ENCODE peak calls at places on chromosomes 11 and 22, in five cellular contexts. P, L, F, G and Z are unnamed samples.

GRCh38 chr11:79535606-79536005 is 94.8 kb upstream of the TENM4 start:
- DNase-seq in P (no peak), L (no peak), F (no peak), G (no peak), Z (no peak)

GRCh38 chr11:123373754-123374621 is 56.1 kb upstream of the GRAMD1B start:
- DNase-seq in P (no peak), L (no peak), F (no peak), G (no peak), Z (no peak)

GRCh38 chr11:44767421-44767820 is 40.7 kb downstream of the TSPAN18 start:
- DNase-seq in P (no peak), L (no peak), F (no peak), G (no peak), Z (no peak)

GRCh38 chr11:114115406-114116054 is 56.0 kb downstream of the ZBTB16 start:
- DNase-seq in P (peak), L (no peak), F (no peak), G (no peak), Z (no peak)

GRCh38 chr11:34978236-34979191 is 62.1 kb downstream of the PDHX start:
- DNase-seq in P (no peak), L (no peak), F (no peak), G (no peak), Z (no peak)

GRCh38 chr11:65695459-65696241 is 16.4 kb upstream of the KAT5 start:
- DNase-seq in P (no peak), L (no peak), F (peak), G (peak), Z (peak)

GRCh38 chr22:45891996-45892621 is 84.9 kb downstream of the WNT7B start:
- DNase-seq in P (no peak), L (no peak), F (no peak), G (no peak), Z (no peak)

GRCh38 chr11:8812438-8812837 is 98.6 kb upstream of the AKIP1 start:
- DNase-seq in P (no peak), L (peak), F (no peak), G (no peak), Z (no peak)

GRCh38 chr11:129375731-129376657 is at the start of gene BARX2:
- DNase-seq in P (peak), L (peak), F (peak), G (peak), Z (peak)

GRCh38 chr22:46001426-46002106 is 24.6 kb upstream of the WNT7B start:
- DNase-seq in P (peak), L (no peak), F (peak), G (no peak), Z (no peak)

GRCh38 chr11:11989774-11990744 is 18.4 kb downstream of the DKK3 start:
- DNase-seq in P (no peak), L (peak), F (no peak), G (no peak), Z (no peak)

GRCh38 chr11:118662401-118663271 is 16.8 kb downstream of the TREH start:
- DNase-seq in P (no peak), L (no peak), F (no peak), G (no peak), Z (no peak)

GRCh38 chr11:95596011-95596489 is 193.5 kb downstream of the FAM76B start:
- DNase-seq in P (no peak), L (peak), F (no peak), G (no peak), Z (no peak)

GRCh38 chr11:119730347-119730613 is 1.3 kb upstream of the NECTIN1 start:
- DNase-seq in P (no peak), L (no peak), F (no peak), G (no peak), Z (no peak)

GRCh38 chr11:17595526-17596309 is 48.7 kb downstream of the OTOG start:
- DNase-seq in P (no peak), L (no peak), F (no peak), G (peak), Z (no peak)

GRCh38 chr11:86983071-86983488 is 27.9 kb upstream of the FZD4 start:
- DNase-seq in P (no peak), L (no peak), F (peak), G (no peak), Z (peak)

GRCh38 chr11:67732045-67732787 is 57.8 kb upstream of the ALDH3B2 start:
- DNase-seq in P (no peak), L (no peak), F (no peak), G (no peak), Z (no peak)
- TF ChIP-seq CTCF in P (peak), L (peak), F (peak), G (no peak), Z (no peak)

GRCh38 chr22:23521442-23522113 is 58.5 kb downstream of the IGLL1 start:
- DNase-seq in P (peak), L (peak), F (peak), G (peak), Z (peak)
- TF ChIP-seq CTCF in P (no peak), L (no peak), F (no peak), G (no peak), Z (no peak)

DNA sequence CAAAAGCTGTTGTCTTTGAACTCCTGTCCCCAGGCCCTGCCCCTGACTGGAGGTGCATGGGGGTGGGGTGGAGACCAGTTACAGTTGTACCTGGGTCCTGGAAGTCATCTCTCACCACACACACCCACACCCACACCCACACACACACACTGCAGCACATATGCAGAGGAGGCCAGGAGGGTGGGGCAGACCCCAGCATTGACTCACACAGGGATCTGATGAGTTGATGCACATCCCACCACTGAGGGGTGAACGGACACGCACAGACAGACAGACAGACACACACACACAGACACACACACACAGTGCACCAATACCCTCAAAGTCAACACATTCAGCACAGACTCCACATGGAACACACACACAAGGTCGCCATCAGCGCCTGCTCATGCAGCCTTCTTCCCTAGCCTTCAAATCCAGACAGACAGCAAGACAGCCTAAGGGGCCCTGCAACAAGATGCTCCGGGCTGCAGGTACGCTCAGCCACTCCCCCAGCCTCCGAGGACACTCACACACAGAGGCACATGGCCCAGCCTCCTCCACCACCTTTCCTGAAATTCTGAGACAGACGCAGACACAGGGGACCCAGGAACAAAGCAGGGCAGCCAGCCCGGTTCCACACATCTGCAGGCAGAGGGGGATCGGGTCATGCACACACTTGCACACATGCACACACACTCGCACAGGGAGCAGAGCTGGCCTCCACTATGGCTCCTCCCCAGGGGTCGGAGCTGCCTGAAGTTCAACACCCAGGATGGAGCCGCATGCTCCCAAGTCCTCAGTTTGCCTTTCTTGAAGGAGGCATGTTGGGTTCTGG is 26.5 kb downstream of the SYT7 start:
- DNase-seq in P (no peak), L (peak), F (no peak), G (no peak), Z (no peak)
- TF ChIP-seq CTCF in P (no peak), L (no peak), F (no peak), G (no peak), Z (no peak)

GRCh38 chr22:42116848-42117424 is 13.7 kb downstream of the CYP2D6 start:
- DNase-seq in P (no peak), L (peak), F (peak), G (peak), Z (no peak)
- TF ChIP-seq CTCF in P (no peak), L (no peak), F (no peak), G (no peak), Z (no peak)

DNA sequence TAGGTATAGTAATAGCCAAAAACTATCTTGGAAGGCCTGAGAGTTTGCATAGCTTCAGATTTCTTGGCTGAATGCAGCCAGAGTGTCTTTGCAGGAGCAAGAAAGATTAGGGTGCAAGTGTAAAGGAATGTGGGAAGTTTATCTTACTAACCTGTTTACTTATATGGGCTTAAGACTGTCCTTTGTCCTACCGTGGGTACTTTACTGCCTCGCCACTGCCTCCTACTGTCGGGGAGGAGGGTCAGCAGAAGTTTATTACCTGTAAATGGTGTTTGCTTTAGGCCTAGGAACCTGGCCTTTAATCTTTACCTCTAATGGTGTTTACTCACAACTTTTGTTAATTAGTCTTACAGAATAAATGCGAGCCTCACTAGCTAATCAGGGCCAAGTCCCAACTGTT is 633.8 kb downstream of the DLG2 start:
- DNase-seq in P (no peak), L (peak), F (no peak), G (peak), Z (no peak)
- TF ChIP-seq CTCF in P (peak), L (peak), F (no peak), G (no peak), Z (peak)

DNA sequence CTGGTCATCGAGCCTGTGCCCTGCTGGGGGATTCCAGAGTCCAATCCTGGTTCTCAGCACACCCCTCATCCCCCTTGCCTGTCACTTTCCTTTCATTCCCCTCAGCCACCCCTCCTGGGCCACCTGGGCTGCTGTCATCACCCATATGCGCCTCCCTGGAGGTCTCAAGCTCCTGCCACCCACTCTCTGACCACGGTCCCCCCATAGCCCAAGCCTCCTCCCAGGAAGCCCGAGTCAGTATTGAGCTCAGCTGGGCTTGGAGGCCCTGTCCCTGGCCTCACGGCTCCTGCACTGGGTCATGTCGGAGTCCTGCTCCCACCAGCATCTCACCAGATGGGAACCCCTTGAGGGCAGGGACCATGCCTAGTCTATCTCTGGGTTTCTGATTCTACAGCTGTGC is 44.6 kb downstream of the NFAM1 start:
- DNase-seq in P (no peak), L (no peak), F (no peak), G (no peak), Z (no peak)
- TF ChIP-seq CTCF in P (no peak), L (no peak), F (no peak), G (no peak), Z (no peak)